ENCODE peak calls at places on chromosomes 16 and 17, in nine cellular contexts. One of them, this sample, is unnamed.

GRCh38 chr17:61057257-61057656 is 342.4 kb upstream of the TBX2 start:
- DNase-seq in IMR-90: no peak
- DNase-seq in Right ventricle myocardium inferior: no peak
- DNase-seq in CD8-positive, alpha-beta T cell: no peak
- DNase-seq in activated T-cell treated with anti-CD3 and anti-CD28 coated beads, Interleukin-2, amount 50 U/mL, for 4 hours: no peak
- DNase-seq in cardiac septum: no peak
- DNase-seq in heart right ventricle: no peak
- DNase-seq in lung microvascular endothelial cell: no peak
- DNase-seq in BE2C: no peak
- DNase-seq in this sample: no peak

GRCh38 chr17:81130385-81131288 is 34.7 kb upstream of the PVALEF start:
- DNase-seq in IMR-90: no peak
- DNase-seq in Right ventricle myocardium inferior: no peak
- DNase-seq in CD8-positive, alpha-beta T cell: no peak
- DNase-seq in activated T-cell treated with anti-CD3 and anti-CD28 coated beads, Interleukin-2, amount 50 U/mL, for 4 hours: no peak
- DNase-seq in cardiac septum: no peak
- DNase-seq in heart right ventricle: no peak
- DNase-seq in lung microvascular endothelial cell: no peak
- DNase-seq in BE2C: no peak
- DNase-seq in this sample: peak

GRCh38 chr16:22206847-22207714 is 1.0 kb downstream of the EEF2K start:
- DNase-seq in IMR-90: peak
- DNase-seq in Right ventricle myocardium inferior: peak
- DNase-seq in CD8-positive, alpha-beta T cell: no peak
- DNase-seq in activated T-cell treated with anti-CD3 and anti-CD28 coated beads, Interleukin-2, amount 50 U/mL, for 4 hours: peak
- DNase-seq in cardiac septum: peak
- DNase-seq in heart right ventricle: peak
- DNase-seq in lung microvascular endothelial cell: peak
- DNase-seq in BE2C: peak
- DNase-seq in this sample: peak

GRCh38 chr17:40021471-40021961 is 6.3 kb downstream of the CSF3 start:
- DNase-seq in IMR-90: peak
- DNase-seq in Right ventricle myocardium inferior: no peak
- DNase-seq in CD8-positive, alpha-beta T cell: no peak
- DNase-seq in activated T-cell treated with anti-CD3 and anti-CD28 coated beads, Interleukin-2, amount 50 U/mL, for 4 hours: no peak
- DNase-seq in cardiac septum: no peak
- DNase-seq in heart right ventricle: no peak
- DNase-seq in lung microvascular endothelial cell: peak
- DNase-seq in BE2C: no peak
- DNase-seq in this sample: no peak

GRCh38 chr16:55133654-55134053 is 190.3 kb upstream of the IRX6 start:
- DNase-seq in IMR-90: no peak
- DNase-seq in Right ventricle myocardium inferior: no peak
- DNase-seq in CD8-positive, alpha-beta T cell: no peak
- DNase-seq in activated T-cell treated with anti-CD3 and anti-CD28 coated beads, Interleukin-2, amount 50 U/mL, for 4 hours: no peak
- DNase-seq in cardiac septum: no peak
- DNase-seq in heart right ventricle: no peak
- DNase-seq in lung microvascular endothelial cell: no peak
- DNase-seq in BE2C: no peak
- DNase-seq in this sample: no peak

GRCh38 chr17:39376434-39376833 is 25.0 kb downstream of the FBXL20 start:
- DNase-seq in IMR-90: no peak
- DNase-seq in Right ventricle myocardium inferior: no peak
- DNase-seq in CD8-positive, alpha-beta T cell: no peak
- DNase-seq in activated T-cell treated with anti-CD3 and anti-CD28 coated beads, Interleukin-2, amount 50 U/mL, for 4 hours: no peak
- DNase-seq in cardiac septum: no peak
- DNase-seq in heart right ventricle: no peak
- DNase-seq in lung microvascular endothelial cell: no peak
- DNase-seq in BE2C: no peak
- DNase-seq in this sample: no peak

GRCh38 chr17:59853168-59853918 is 39.4 kb downstream of the TUBD1 start:
- DNase-seq in IMR-90: peak
- DNase-seq in Right ventricle myocardium inferior: no peak
- DNase-seq in CD8-positive, alpha-beta T cell: no peak
- DNase-seq in activated T-cell treated with anti-CD3 and anti-CD28 coated beads, Interleukin-2, amount 50 U/mL, for 4 hours: peak
- DNase-seq in cardiac septum: no peak
- DNase-seq in heart right ventricle: no peak
- DNase-seq in lung microvascular endothelial cell: peak
- DNase-seq in BE2C: peak
- DNase-seq in this sample: no peak

GRCh38 chr16:49012961-49013726 is 268.5 kb downstream of the CBLN1 start:
- DNase-seq in IMR-90: no peak
- DNase-seq in Right ventricle myocardium inferior: no peak
- DNase-seq in CD8-positive, alpha-beta T cell: no peak
- DNase-seq in activated T-cell treated with anti-CD3 and anti-CD28 coated beads, Interleukin-2, amount 50 U/mL, for 4 hours: no peak
- DNase-seq in cardiac septum: peak
- DNase-seq in heart right ventricle: peak
- DNase-seq in lung microvascular endothelial cell: no peak
- DNase-seq in BE2C: no peak
- DNase-seq in this sample: no peak

GRCh38 chr16:28027055-28027454 is 36.5 kb downstream of the GSG1L start:
- DNase-seq in IMR-90: no peak
- DNase-seq in Right ventricle myocardium inferior: no peak
- DNase-seq in CD8-positive, alpha-beta T cell: no peak
- DNase-seq in activated T-cell treated with anti-CD3 and anti-CD28 coated beads, Interleukin-2, amount 50 U/mL, for 4 hours: no peak
- DNase-seq in cardiac septum: no peak
- DNase-seq in heart right ventricle: no peak
- DNase-seq in lung microvascular endothelial cell: no peak
- DNase-seq in BE2C: no peak
- DNase-seq in this sample: no peak

GRCh38 chr17:3956983-3957382 is 7.3 kb downstream of the ATP2A3 start:
- DNase-seq in IMR-90: no peak
- DNase-seq in Right ventricle myocardium inferior: peak
- DNase-seq in CD8-positive, alpha-beta T cell: no peak
- DNase-seq in activated T-cell treated with anti-CD3 and anti-CD28 coated beads, Interleukin-2, amount 50 U/mL, for 4 hours: no peak
- DNase-seq in cardiac septum: no peak
- DNase-seq in heart right ventricle: no peak
- DNase-seq in lung microvascular endothelial cell: no peak
- DNase-seq in BE2C: no peak
- DNase-seq in this sample: no peak